ENCODE peak calls at places on chromosomes 3 and 15, in four cellular contexts. M is activated CD8-positive, alpha-beta T cell treated with anti-CD3 and anti-CD28 coated beads, Interleukin-2, amount 10 ng/mL, durations not matched to agents 7 days and 5 days; D is omental fat pad; O is DMS153. J is an unnamed sample.

GRCh38 chr3:72313308-72313707 is 528.4 kb upstream of the PROK2 start:
- DNase-seq in M (no peak), D (no peak), O (no peak), J (no peak)

GRCh38 chr3:112027839-112028238 is 6.7 kb upstream of the TMPRSS7 start:
- DNase-seq in M (no peak), D (no peak), O (no peak), J (no peak)

GRCh38 chr3:129021140-129021551 is 20.0 kb downstream of the EFCC1 start:
- DNase-seq in M (no peak), D (no peak), O (no peak), J (no peak)

GRCh38 chr15:39579487-39580116 is 1.3 kb upstream of the THBS1 start:
- DNase-seq in M (no peak), D (peak; percentile 73), O (peak; percentile 4), J (no peak)

GRCh38 chr3:117104792-117105191 is 395.2 kb downstream of the TUSC7 start:
- DNase-seq in M (no peak), D (no peak), O (no peak), J (no peak)

GRCh38 chr3:179973931-179974361 is 62.8 kb downstream of the PEX5L start:
- DNase-seq in M (no peak), D (no peak), O (no peak), J (no peak)

GRCh38 chr15:100229181-100230163 is 112.3 kb downstream of the ADAMTS17 start:
- DNase-seq in M (peak; percentile 63), D (no peak), O (no peak), J (no peak)

GRCh38 chr3:138148503-138148902 is 16.3 kb upstream of the A4GNT start:
- DNase-seq in M (no peak), D (no peak), O (no peak), J (no peak)

GRCh38 chr3:170413291-170413690 is 5.4 kb upstream of the CLDN11 start:
- DNase-seq in M (no peak), D (no peak), O (no peak), J (no peak)

GRCh38 chr3:188571531-188572115 is 417.7 kb downstream of the LPP start:
- DNase-seq in M (no peak), D (no peak), O (peak; percentile 8), J (no peak)

GRCh38 chr15:84023636-84024035 is 211.9 kb upstream of the GOLGA6L4 start:
- DNase-seq in M (peak; percentile 27), D (no peak), O (no peak), J (no peak)